ENCODE peak calls at places on chromosomes 5 and 9, in nine cellular contexts. V, N, C, D, M, S, O, Y and A are unnamed samples.

GRCh38 chr9:86818636-86819035 is 128.7 kb downstream of the GAS1 start:
- DNase-seq in M (no peak), S (no peak), C (no peak), D (no peak), N (no peak), O (no peak), Y (no peak), V (no peak), A (no peak)

GRCh38 chr9:27151693-27152397 is 42.8 kb downstream of the TEK start:
- DNase-seq in S (no peak), N (no peak), Y (no peak), O (peak; percentile 74), C (no peak), D (no peak), V (no peak), M (peak; percentile 47), A (no peak)

GRCh38 chr9:127987103-127987614 is 6.4 kb upstream of the EEIG1 start:
- DNase-seq in M (peak; percentile 62), C (no peak), N (no peak), D (no peak), O (no peak), V (no peak), Y (peak; percentile 82), S (peak; percentile 88), A (no peak)

GRCh38 chr5:172616136-172616535 is 24.9 kb upstream of the NEURL1B start:
- DNase-seq in N (no peak), C (no peak), M (no peak), O (no peak), D (no peak), S (no peak), Y (no peak), V (no peak), A (no peak)

GRCh38 chr5:73486119-73486899 is 11.9 kb upstream of the BTF3 start:
- DNase-seq in M (no peak), D (no peak), Y (no peak), O (no peak), N (peak; percentile 61), C (no peak), V (no peak), S (no peak), A (no peak)

GRCh38 chr5:179375236-179375685 is 30.0 kb upstream of the ADAMTS2 start:
- DNase-seq in O (no peak), Y (no peak), N (peak; percentile 20), V (no peak), C (no peak), M (no peak), D (no peak), S (no peak), A (no peak)

GRCh38 chr5:142446131-142446959 is 121.5 kb upstream of the SPRY4 start:
- DNase-seq in O (peak; percentile 87), Y (peak; percentile 20), N (no peak), M (peak; percentile 55), D (no peak), S (no peak), C (no peak), V (no peak), A (no peak)

GRCh38 chr5:142864293-142865260 is 94.4 kb downstream of the ARHGAP26 start:
- DNase-seq in V (no peak), O (no peak), N (no peak), M (no peak), S (no peak), C (no peak), Y (no peak), D (no peak), A (no peak)

GRCh38 chr5:16866795-16867584 is 69.1 kb downstream of the MYO10 start:
- DNase-seq in N (peak; percentile 47), M (peak; percentile 46), Y (no peak), O (peak; percentile 39), V (no peak), S (no peak), D (no peak), C (no peak), A (peak; percentile 92)

GRCh38 chr5:123814796-123815479 is 303.0 kb downstream of the CSNK1G3 start:
- DNase-seq in O (peak; percentile 69), V (no peak), N (no peak), D (no peak), M (peak; percentile 74), Y (no peak), S (no peak), C (no peak), A (no peak)

GRCh38 chr5:66959668-66960067 is 236.9 kb downstream of the CD180 start:
- DNase-seq in D (no peak), M (no peak), V (no peak), C (no peak), N (no peak), O (peak; percentile 44), S (peak; percentile 22), Y (no peak), A (no peak)

GRCh38 chr5:166883016-166883415 is 1408.4 kb upstream of the WWC1 start:
- DNase-seq in V (no peak), M (peak; percentile 12), C (no peak), Y (peak; percentile 28), N (no peak), S (peak; percentile 11), D (no peak), O (no peak), A (no peak)

GRCh38 chr9:116355153-116355827 is 201.7 kb downstream of the PAPPA start:
- DNase-seq in O (peak; percentile 58), N (peak; percentile 55), Y (no peak), S (no peak), D (peak; percentile 43), C (no peak), M (peak; percentile 50), V (no peak), A (no peak)

GRCh38 chr5:143924311-143924710 is 112.3 kb downstream of the HMHB1 start:
- DNase-seq in Y (no peak), C (no peak), O (no peak), S (no peak), V (no peak), N (no peak), D (no peak), M (peak; percentile 26), A (no peak)

GRCh38 chr9:116671605-116672004 is 15.5 kb upstream of the TRIM32 start:
- DNase-seq in M (no peak), Y (no peak), O (no peak), D (no peak), N (no peak), V (no peak), S (no peak), C (no peak), A (no peak)

GRCh38 chr9:127077658-127077975 is 44.8 kb downstream of the ANGPTL2 start:
- DNase-seq in Y (no peak), D (no peak), M (no peak), V (no peak), S (no peak), O (no peak), C (no peak), N (no peak), A (peak; percentile 75)

GRCh38 chr5:54894957-54895815 is 90.2 kb downstream of the ESM1 start:
- DNase-seq in V (no peak), C (no peak), S (no peak), O (no peak), N (no peak), Y (no peak), D (no peak), M (no peak), A (no peak)
- TF ChIP-seq CTCF in V (no peak), C (no peak), S (no peak), O (no peak), N (no peak), Y (no peak), D (no peak), M (no peak), A (no peak)

GRCh38 chr5:37771731-37772130 is 68.1 kb downstream of the GDNF start:
- DNase-seq in D (no peak), C (no peak), M (peak; percentile 98), S (no peak), O (peak; percentile 90), V (no peak), Y (no peak), N (no peak), A (peak; percentile 69)

GRCh38 chr5:37769840-37770239 is 70.0 kb downstream of the GDNF start:
- DNase-seq in M (no peak), V (no peak), D (no peak), O (no peak), C (no peak), N (no peak), S (no peak), Y (no peak), A (no peak)

GRCh38 chr5:37771203-37771611 is 68.6 kb downstream of the GDNF start:
- DNase-seq in N (no peak), M (no peak), V (no peak), D (no peak), O (peak; percentile 43), S (no peak), Y (no peak), C (no peak), A (peak; percentile 74)

GRCh38 chr5:37772255-37772654 is 67.6 kb downstream of the GDNF start:
- DNase-seq in M (no peak), S (no peak), N (no peak), D (no peak), V (no peak), O (no peak), Y (no peak), C (no peak), A (no peak)

DNA sequence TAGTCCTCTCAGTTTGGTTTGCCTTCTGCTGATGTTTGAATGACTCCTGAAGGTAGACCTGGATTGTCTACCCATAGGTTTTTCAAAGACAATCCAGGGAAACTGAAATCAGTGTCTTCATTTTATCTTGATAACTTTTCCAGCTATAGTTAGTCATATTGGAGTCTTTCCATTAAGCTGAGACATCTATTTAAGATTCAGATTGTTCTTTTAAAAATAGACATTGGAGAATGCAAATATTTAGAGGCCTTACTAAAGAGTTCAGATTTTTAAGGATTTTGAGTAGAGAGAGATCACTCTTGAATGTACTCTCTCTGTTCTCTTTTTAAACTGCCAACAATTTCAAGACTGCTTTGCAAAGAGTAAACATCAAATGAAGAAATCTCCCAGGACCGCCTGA is 69.0 kb downstream of the GDNF start:
- DNase-seq in V (no peak), Y (no peak), C (no peak), N (no peak), D (no peak), S (no peak), M (no peak), O (no peak), A (no peak)
- TF ChIP-seq CTCF in V (no peak), Y (no peak), C (no peak), N (no peak), D (no peak), S (no peak), M (no peak), O (no peak), A (no peak)

DNA sequence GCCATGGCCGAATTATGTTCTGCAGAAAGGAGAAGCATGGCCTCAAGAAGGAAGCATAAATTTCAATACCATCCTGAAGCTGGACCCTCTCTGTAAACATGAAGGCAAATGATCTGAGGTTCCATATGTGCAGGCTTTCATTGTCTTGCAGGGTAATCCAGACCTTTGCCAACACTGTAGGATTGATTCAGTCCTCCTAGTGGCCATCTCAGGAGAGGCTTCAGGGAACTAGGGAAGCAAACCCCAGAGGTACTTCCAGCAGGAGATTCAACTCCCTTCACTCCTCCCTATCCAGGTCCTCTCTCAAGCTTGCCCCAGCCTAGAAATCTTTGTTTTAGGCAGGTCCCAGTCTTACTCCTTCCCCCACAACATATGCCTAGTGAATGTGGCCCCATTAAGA is 99.3 kb upstream of the HCN1 start:
- DNase-seq in Y (no peak), M (no peak), N (no peak), S (no peak), D (no peak), V (no peak), O (no peak), C (no peak), A (no peak)
- TF ChIP-seq CTCF in Y (no peak), M (no peak), N (peak; percentile 52), S (no peak), D (no peak), V (no peak), O (no peak), C (no peak), A (no peak)

GRCh38 chr9:137240841-137241489 is at the start of gene TUBB4B:
- DNase-seq in C (peak; percentile 99), V (peak; percentile 99), D (peak; percentile 99), Y (peak; percentile 94), M (peak; percentile 100), N (peak; percentile 100), S (peak; percentile 99), O (peak; percentile 100), A (peak; percentile 100)
- TF ChIP-seq CTCF in C (no peak), V (no peak), D (no peak), Y (no peak), M (no peak), N (no peak), S (no peak), O (no peak), A (no peak)